ENCODE peak calls at places on chromosomes 13 and 19, in five cellular contexts. W is neural progenitor cell; K is CD8-positive, alpha-beta T cell; L is heart left ventricle; J is IMR-90. A is an unnamed sample. For H3K4me1, the result is how much of the 10 kb centered on the place peaks cover.

GRCh38 chr19:15368051-15368632 is 11.4 kb downstream of the AKAP8 start:
- DNase-seq in W (no peak), K (no peak), L (no peak), J (no peak), A (no peak)

GRCh38 chr13:46622918-46623256 is 69.9 kb downstream of the LRCH1 start:
- DNase-seq in K (no peak), J (peak), L (peak), W (no peak), A (peak)

GRCh38 chr13:60397693-60398437 is 845 bp downstream of the TDRD3 start:
- DNase-seq in L (peak), W (peak), K (peak), J (peak), A (peak)

GRCh38 chr13:74773263-74773662 is 639.1 kb upstream of the KLF12 start:
- DNase-seq in K (no peak), J (no peak), L (no peak), W (no peak), A (no peak)

GRCh38 chr19:46271488-46272197 is 25.2 kb upstream of the HIF3A start:
- DNase-seq in K (no peak), L (no peak), W (no peak), J (peak), A (no peak)

GRCh38 chr13:102948006-102948405 is 102.2 kb downstream of the ERCC5 start:
- DNase-seq in L (no peak), J (no peak), W (peak), K (no peak), A (no peak)

GRCh38 chr19:46670874-46671273 is 9.9 kb upstream of the DACT3 start:
- DNase-seq in L (no peak), J (peak), W (no peak), K (no peak), A (no peak)

GRCh38 chr13:40193290-40194203 is 472.9 kb downstream of the FOXO1 start:
- DNase-seq in W (no peak), J (no peak), K (no peak), L (peak), A (no peak)

GRCh38 chr13:106865706-106866288 is 297.9 kb upstream of the ARGLU1 start:
- DNase-seq in J (no peak), W (no peak), L (no peak), K (no peak), A (no peak)

GRCh38 chr19:30555075-30555787 is 183.0 kb downstream of the ZNF536 start:
- DNase-seq in W (no peak), K (no peak), L (no peak), J (no peak), A (no peak)

GRCh38 chr19:42466521-42467436 is 24.0 kb upstream of the CXCL17 start:
- DNase-seq in K (no peak), J (no peak), W (no peak), L (no peak), A (no peak)
- H3K4me1 ChIP-seq in K (under half), J (under half), W (under half), L (under half), A (under half)

DNA sequence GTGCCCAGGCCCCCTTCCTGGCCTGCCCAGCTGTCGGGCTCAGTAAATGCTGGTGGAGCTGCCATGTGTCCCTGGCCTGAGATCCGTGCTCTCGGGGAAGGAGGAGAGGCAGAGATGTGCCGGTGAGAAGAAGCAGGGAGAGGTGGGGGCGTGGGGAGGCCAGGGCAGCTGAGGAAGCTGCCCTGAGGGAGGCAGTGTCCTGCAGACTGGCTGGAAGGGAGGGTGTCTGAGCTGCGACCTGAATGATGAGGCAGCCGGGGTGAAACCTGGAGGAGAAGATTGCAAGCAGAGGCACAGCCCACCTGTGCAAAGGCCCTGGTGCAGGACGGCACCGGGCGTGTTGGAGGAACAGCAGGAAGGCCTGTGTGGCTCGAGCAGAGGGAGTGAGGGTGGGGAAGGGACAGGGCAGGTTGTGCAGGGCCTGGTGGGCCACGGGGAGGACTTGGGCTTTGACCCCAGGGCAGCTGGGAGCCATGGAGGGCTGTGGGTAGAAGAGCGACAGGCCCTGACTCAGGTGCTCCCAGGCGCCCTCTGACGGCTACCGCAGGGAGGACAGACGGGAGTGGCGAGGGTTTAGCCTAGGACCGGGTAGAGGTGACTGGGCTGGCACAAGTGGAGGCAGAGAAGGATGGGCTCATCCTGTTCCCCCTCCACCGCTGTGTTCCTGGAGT is 14.0 kb upstream of the CELF5 start:
- DNase-seq in J (no peak), W (peak), K (peak), L (peak), A (no peak)
- TF ChIP-seq CTCF in J (peak), W (peak), K (peak), L (peak), A (peak)

GRCh38 chr13:31046711-31047279 is 114.3 kb downstream of the TEX26 start:
- DNase-seq in L (peak), K (no peak), J (peak), W (peak), A (peak)

GRCh38 chr13:31043891-31044657 is 111.6 kb downstream of the TEX26 start:
- DNase-seq in L (peak), W (peak), J (peak), K (peak), A (peak)

GRCh38 chr13:31042501-31043165 is 110.2 kb downstream of the TEX26 start:
- DNase-seq in L (no peak), W (no peak), J (no peak), K (no peak), A (no peak)

GRCh38 chr13:31045621-31046081 is 113.2 kb downstream of the TEX26 start:
- DNase-seq in W (no peak), K (peak), J (peak), L (no peak), A (peak)

DNA sequence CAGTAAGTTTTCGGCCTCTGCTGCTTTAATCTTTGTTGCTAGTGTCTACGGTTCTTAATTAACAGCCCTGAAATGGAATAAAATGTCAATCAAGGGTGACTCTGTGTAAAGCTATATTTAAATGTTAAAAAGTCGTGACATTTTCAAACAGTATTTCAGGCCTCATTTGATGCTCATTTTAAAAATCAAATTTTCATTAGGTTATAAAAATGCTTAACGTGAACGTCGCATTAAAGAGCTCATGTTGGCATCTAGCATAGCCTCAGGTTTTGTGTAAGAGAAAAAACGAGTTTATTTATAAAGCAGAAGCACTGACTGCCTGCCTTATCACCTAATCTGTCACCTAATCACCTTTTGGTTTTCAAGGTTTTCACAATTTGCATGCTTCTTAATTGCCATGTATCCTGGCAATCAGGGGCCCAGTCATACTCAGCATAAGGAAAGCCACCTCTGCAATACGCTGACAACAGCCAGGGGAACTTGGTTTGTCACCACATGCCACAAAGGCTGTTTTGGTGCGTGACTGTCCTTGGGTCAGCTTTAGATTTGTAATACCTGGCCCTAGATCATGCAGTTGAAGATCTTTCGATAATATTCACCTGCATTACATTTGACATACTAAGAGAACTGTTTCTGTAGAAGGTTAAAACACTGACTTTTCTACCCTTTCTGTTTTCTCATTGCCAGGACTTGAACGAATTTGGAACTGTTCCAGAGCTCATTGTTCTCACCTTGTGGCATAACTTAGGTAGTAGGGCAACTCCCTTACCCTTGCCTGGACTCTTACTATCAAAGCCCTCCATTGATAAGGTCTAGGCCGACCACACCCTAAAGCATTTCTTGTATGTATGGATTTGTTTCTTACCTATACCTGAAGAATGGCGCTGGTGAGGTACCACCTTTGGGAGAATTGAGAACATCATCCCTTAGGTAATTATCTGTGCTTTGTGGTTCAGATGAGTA is 112.5 kb downstream of the TEX26 start:
- DNase-seq in W (no peak), K (peak), J (no peak), L (no peak), A (peak)
- H3K4me3 ChIP-seq in W (no peak), K (no peak), J (no peak), L (no peak), A (no peak)

GRCh38 chr19:13986348-13986904 is 19.7 kb downstream of the RFX1 start:
- DNase-seq in W (peak), K (peak), L (peak), J (peak), A (peak)
- H3K4me1 ChIP-seq in W (under half), K (half or more), L (under half), J (under half), A (under half)